ENCODE peak calls at places on chromosomes 4 and X, in nine cellular contexts. Z, J, E, F, U, L, I, H and D are unnamed samples.

GRCh38 chr4:25088342-25088952 is 57.7 kb upstream of the LGI2 start:
- DNase-seq in Z (no peak), J (no peak), E (no peak), F (no peak), U (no peak), L (no peak), I (peak; percentile 46), H (no peak), D (no peak)

GRCh38 chrX:7586126-7586525 is 256.8 kb upstream of the VCX start:
- DNase-seq in Z (no peak), J (peak; percentile 16), E (no peak), F (no peak), U (no peak), L (no peak), I (peak; percentile 17), H (no peak), D (no peak)

GRCh38 chrX:119647552-119648420 is 41.6 kb upstream of the NKRF start:
- DNase-seq in Z (peak; percentile 81), J (no peak), E (no peak), F (peak; percentile 51), U (no peak), L (no peak), I (peak; percentile 76), H (no peak), D (no peak)

GRCh38 chr4:80614319-80614718 is 278.8 kb downstream of the CFAP299 start:
- DNase-seq in Z (no peak), J (no peak), E (no peak), F (no peak), U (no peak), L (no peak), I (no peak), H (no peak), D (no peak)

GRCh38 chr4:62288803-62289541 is 1088.8 kb downstream of the ADGRL3 start:
- DNase-seq in Z (no peak), J (no peak), E (no peak), F (no peak), U (no peak), L (peak; percentile 31), I (no peak), H (no peak), D (no peak)

GRCh38 chr4:3016839-3017410 is 53.6 kb downstream of the GRK4 start:
- DNase-seq in Z (no peak), J (no peak), E (no peak), F (no peak), U (no peak), L (no peak), I (no peak), H (no peak), D (no peak)

GRCh38 chrX:55486736-55487135 is 2.9 kb downstream of the USP51 start:
- DNase-seq in Z (no peak), J (peak; percentile 41), E (no peak), F (no peak), U (no peak), L (no peak), I (no peak), H (no peak), D (no peak)

GRCh38 chrX:146854281-146854680 is 39.7 kb upstream of the CXorf51A start:
- DNase-seq in Z (no peak), J (no peak), E (no peak), F (no peak), U (no peak), L (no peak), I (no peak), H (no peak), D (no peak)

DNA sequence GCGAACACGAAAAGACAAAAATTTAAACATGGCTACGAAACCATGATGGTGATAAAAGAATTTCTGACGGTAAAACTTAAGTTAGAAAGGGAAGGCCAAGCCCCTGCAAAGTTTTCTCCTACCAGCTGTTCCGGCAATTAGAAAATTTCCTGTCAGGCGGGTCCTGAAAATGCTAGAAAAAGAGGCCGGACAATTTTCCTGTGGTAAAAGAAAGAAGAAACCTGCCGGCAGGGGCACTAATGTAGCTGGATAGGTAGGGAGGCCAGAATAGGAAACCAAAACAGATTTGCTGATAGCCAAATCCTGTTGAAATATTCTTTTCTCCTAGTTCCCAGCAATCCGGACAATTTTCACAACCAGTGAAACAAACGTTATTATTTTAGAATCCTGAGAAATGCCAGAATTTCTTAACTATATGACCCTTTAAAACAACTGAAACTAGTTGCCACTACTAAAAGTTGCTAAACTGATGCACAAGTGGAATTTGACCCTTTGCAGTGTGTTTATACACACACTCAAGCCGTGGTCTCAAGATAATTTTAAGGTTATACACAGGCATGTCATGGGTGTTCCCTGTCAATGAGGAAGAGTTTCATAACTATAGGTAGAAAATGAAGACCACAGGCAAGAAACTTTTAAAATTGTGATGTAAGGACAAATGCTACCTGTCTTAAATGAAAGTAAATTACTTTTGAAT is 47.8 kb downstream of the RPS6KA3 start:
- DNase-seq in Z (no peak), J (no peak), E (no peak), F (no peak), U (no peak), L (no peak), I (no peak), H (no peak), D (no peak)
- TF ChIP-seq CTCF in Z (no peak), J (no peak), E (peak; percentile 38), F (peak; percentile 10), U (no peak), L (no peak), I (no peak), H (no peak), D (peak; percentile 23)

DNA sequence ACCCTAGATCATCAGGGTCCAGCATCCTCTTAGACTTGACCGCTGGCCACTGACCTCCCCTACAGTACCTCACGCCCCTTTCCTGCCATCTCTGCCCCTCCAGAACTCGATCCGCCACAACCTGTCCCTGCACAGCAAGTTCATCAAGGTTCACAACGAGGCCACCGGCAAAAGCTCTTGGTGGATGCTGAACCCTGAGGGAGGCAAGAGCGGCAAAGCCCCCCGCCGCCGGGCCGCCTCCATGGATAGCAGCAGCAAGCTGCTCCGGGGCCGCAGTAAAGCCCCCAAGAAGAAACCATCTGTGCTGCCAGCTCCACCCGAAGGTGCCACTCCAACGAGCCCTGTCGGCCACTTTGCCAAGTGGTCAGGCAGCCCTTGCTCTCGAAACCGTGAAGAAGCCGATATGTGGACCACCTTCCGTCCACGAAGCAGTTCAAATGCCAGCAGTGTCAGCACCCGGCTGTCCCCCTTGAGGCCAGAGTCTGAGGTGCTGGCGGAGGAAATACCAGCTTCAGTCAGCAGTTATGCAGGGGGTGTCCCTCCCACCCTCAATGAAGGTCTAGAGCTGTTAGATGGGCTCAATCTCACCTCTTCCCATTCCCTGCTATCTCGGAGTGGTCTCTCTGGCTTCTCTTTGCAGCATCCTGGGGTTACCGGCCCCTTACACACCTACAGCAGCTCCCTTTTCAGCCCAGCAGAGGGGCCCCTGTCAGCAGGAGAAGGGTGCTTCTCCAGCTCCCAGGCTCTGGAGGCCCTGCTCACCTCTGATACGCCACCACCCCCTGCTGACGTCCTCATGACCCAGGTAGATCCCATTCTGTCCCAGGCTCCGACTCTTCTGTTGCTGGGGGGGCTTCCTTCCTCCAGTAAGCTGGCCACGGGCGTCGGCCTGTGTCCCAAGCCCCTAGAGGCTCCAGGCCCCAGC is 5.2 kb downstream of the FOXO4 start:
- DNase-seq in Z (no peak), J (no peak), E (no peak), F (peak; percentile 39), U (no peak), L (no peak), I (no peak), H (no peak), D (no peak)
- TF ChIP-seq CTCF in Z (no peak), J (no peak), E (no peak), F (no peak), U (no peak), L (no peak), I (no peak), H (no peak), D (no peak)

DNA sequence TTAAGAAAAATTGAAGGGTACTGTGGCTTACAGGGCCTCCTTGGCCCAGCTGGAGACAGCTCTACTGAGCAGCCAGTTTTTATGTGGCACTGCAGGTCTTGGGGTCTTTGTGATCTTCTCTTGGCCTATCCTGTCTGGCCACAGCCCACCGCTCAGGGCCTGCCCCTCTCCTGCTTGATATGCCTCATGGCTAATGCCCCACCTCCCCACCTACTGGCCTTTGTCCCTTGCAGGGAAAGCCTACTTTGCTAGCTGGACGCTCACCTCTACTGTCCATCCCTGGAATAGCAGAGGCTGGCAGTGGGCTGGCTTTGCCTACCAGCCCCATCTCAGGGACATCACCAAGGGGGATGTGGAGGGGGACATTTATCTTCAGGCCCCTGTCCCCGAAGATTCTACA is 134.1 kb downstream of the PJA1 start:
- DNase-seq in Z (no peak), J (no peak), E (no peak), F (no peak), U (peak; percentile 22), L (no peak), I (no peak), H (peak; percentile 55), D (no peak)
- TF ChIP-seq CTCF in Z (no peak), J (peak; percentile 43), E (peak; percentile 32), F (peak; percentile 43), U (no peak), L (peak; percentile 39), I (no peak), H (no peak), D (peak; percentile 52)

GRCh38 chr4:140604544-140604943 is 35.8 kb upstream of the UCP1 start:
- DNase-seq in Z (no peak), J (no peak), E (no peak), F (no peak), U (no peak), L (no peak), I (no peak), H (no peak), D (no peak)

GRCh38 chr4:140612356-140612755 is 43.6 kb upstream of the UCP1 start:
- DNase-seq in Z (no peak), J (no peak), E (no peak), F (no peak), U (no peak), L (no peak), I (no peak), H (no peak), D (no peak)

GRCh38 chr4:140611854-140612253 is 43.1 kb upstream of the UCP1 start:
- DNase-seq in Z (no peak), J (peak; percentile 33), E (no peak), F (no peak), U (no peak), L (no peak), I (no peak), H (no peak), D (no peak)

GRCh38 chr4:140607852-140608251 is 39.1 kb upstream of the UCP1 start:
- DNase-seq in Z (no peak), J (no peak), E (no peak), F (no peak), U (no peak), L (no peak), I (no peak), H (no peak), D (no peak)

DNA sequence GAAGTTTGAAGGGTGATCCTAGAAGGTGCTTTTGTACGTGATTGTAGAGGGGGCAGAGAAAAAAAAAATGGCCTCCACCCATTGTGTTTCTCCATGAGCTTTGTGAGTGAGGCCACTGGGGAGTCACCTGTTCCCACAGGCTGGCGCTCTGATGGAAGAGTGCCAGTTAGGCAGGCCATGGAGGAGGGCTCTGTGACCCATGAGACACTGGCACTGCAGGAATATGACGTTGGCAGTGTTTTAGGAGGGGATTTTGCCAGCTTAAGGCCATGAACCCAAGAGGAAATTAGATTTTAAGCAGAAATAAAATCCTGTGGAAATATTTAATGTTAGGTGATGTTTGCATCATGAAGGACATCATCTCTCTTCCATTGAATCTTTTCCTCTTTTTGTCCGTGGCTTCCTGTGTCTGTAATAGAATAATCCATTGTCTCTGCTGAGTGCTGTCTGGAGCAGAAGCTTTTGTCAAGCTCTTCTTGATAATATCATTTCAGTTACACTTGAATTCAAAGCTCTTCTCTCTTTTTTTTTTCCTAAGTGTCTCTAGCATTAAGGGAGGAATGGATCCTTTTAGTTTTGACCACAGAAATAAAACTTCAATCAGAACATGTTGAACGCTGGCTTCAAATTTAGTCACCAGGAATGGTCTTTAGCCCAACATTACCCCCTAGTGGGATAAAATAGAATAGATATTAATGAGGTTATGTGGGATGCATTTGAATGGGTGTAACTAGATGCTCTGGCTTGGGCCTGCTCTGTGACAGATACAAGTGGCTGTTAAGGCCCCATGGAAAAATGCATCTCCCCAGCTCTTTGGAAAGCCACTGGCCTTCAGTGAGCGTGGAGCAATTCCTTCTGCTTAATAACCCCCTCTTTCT is 41.0 kb upstream of the UCP1 start:
- DNase-seq in Z (no peak), J (peak; percentile 45), E (no peak), F (no peak), U (no peak), L (no peak), I (peak; percentile 66), H (no peak), D (no peak)
- TF ChIP-seq CTCF in Z (peak; percentile 39), J (peak; percentile 56), E (peak; percentile 53), F (peak; percentile 62), U (peak; percentile 63), L (peak; percentile 52), I (peak; percentile 45), H (no peak), D (peak; percentile 60)